ENCODE peak calls at places on chromosomes 3 and 15, in five cellular contexts. One of them, this sample, is unnamed.

GRCh38 chr3:154113609-154114008 is 7.6 kb upstream of the ARHGEF26 start:
- DNase-seq in HFF-Myc: no peak
- DNase-seq in dorsolateral prefrontal cortex: no peak
- DNase-seq in upper lobe of right lung: no peak
- DNase-seq in MM.1S: no peak
- DNase-seq in this sample: no peak

GRCh38 chr3:42830437-42831320 is 21.4 kb downstream of the ACKR2 start:
- DNase-seq in HFF-Myc: no peak
- DNase-seq in dorsolateral prefrontal cortex: no peak
- DNase-seq in upper lobe of right lung: no peak
- DNase-seq in MM.1S: no peak
- DNase-seq in this sample: no peak

GRCh38 chr3:172106989-172107388 is 67.6 kb downstream of the FNDC3B start:
- DNase-seq in HFF-Myc: no peak
- DNase-seq in dorsolateral prefrontal cortex: no peak
- DNase-seq in upper lobe of right lung: peak
- DNase-seq in MM.1S: peak
- DNase-seq in this sample: peak

GRCh38 chr3:152719264-152719663 is 115.7 kb upstream of the P2RY1 start:
- DNase-seq in HFF-Myc: peak
- DNase-seq in dorsolateral prefrontal cortex: no peak
- DNase-seq in upper lobe of right lung: no peak
- DNase-seq in MM.1S: no peak
- DNase-seq in this sample: no peak

GRCh38 chr3:181715601-181716340 is 4.0 kb downstream of the SOX2 start:
- DNase-seq in HFF-Myc: no peak
- DNase-seq in dorsolateral prefrontal cortex: no peak
- DNase-seq in upper lobe of right lung: no peak
- DNase-seq in MM.1S: no peak
- DNase-seq in this sample: no peak

GRCh38 chr3:111723293-111723963 is 128.3 kb upstream of the ZBED2 start:
- DNase-seq in HFF-Myc: peak
- DNase-seq in dorsolateral prefrontal cortex: no peak
- DNase-seq in upper lobe of right lung: no peak
- DNase-seq in MM.1S: no peak
- DNase-seq in this sample: no peak

GRCh38 chr15:90560229-90560771 is 30.6 kb downstream of the CRTC3 start:
- DNase-seq in HFF-Myc: peak
- DNase-seq in dorsolateral prefrontal cortex: no peak
- DNase-seq in upper lobe of right lung: no peak
- DNase-seq in MM.1S: no peak
- DNase-seq in this sample: no peak

GRCh38 chr15:70715840-70716510 is 47.4 kb downstream of the UACA start:
- DNase-seq in HFF-Myc: no peak
- DNase-seq in dorsolateral prefrontal cortex: no peak
- DNase-seq in upper lobe of right lung: no peak
- DNase-seq in MM.1S: no peak
- DNase-seq in this sample: no peak

GRCh38 chr15:96849501-96849900 is 519.0 kb downstream of the NR2F2 start:
- DNase-seq in HFF-Myc: no peak
- DNase-seq in dorsolateral prefrontal cortex: no peak
- DNase-seq in upper lobe of right lung: no peak
- DNase-seq in MM.1S: no peak
- DNase-seq in this sample: no peak

GRCh38 chr3:42778644-42779043 is 5.6 kb upstream of the CCDC13 start:
- DNase-seq in HFF-Myc: no peak
- DNase-seq in dorsolateral prefrontal cortex: no peak
- DNase-seq in upper lobe of right lung: no peak
- DNase-seq in MM.1S: no peak
- DNase-seq in this sample: no peak

GRCh38 chr3:11803977-11804903 is 42.4 kb downstream of the TAMM41 start:
- DNase-seq in HFF-Myc: peak
- DNase-seq in dorsolateral prefrontal cortex: peak
- DNase-seq in upper lobe of right lung: no peak
- DNase-seq in MM.1S: peak
- DNase-seq in this sample: peak

GRCh38 chr3:59685432-59685831 is 635.6 kb upstream of the CFAP20DC start:
- DNase-seq in HFF-Myc: no peak
- DNase-seq in dorsolateral prefrontal cortex: no peak
- DNase-seq in upper lobe of right lung: no peak
- DNase-seq in MM.1S: no peak
- DNase-seq in this sample: no peak

GRCh38 chr3:4332991-4333390 is 29.8 kb downstream of the SETMAR start:
- DNase-seq in HFF-Myc: no peak
- DNase-seq in dorsolateral prefrontal cortex: no peak
- DNase-seq in upper lobe of right lung: no peak
- DNase-seq in MM.1S: no peak
- DNase-seq in this sample: no peak

GRCh38 chr3:52218953-52219650 is 6.3 kb downstream of the TLR9 start:
- DNase-seq in HFF-Myc: no peak
- DNase-seq in dorsolateral prefrontal cortex: no peak
- DNase-seq in upper lobe of right lung: peak
- DNase-seq in MM.1S: no peak
- DNase-seq in this sample: no peak

GRCh38 chr15:66864871-66865281 is 162.8 kb downstream of the SMAD6 start:
- DNase-seq in HFF-Myc: no peak
- DNase-seq in dorsolateral prefrontal cortex: peak
- DNase-seq in upper lobe of right lung: no peak
- DNase-seq in MM.1S: no peak
- DNase-seq in this sample: no peak

GRCh38 chr3:184523825-184524615 is 37.6 kb upstream of the EPHB3 start:
- DNase-seq in HFF-Myc: peak
- DNase-seq in dorsolateral prefrontal cortex: no peak
- DNase-seq in upper lobe of right lung: no peak
- DNase-seq in MM.1S: no peak
- DNase-seq in this sample: no peak

GRCh38 chr15:58309993-58310928 is 121.5 kb upstream of the LIPC start:
- DNase-seq in HFF-Myc: no peak
- DNase-seq in dorsolateral prefrontal cortex: peak
- DNase-seq in upper lobe of right lung: peak
- DNase-seq in MM.1S: no peak
- DNase-seq in this sample: no peak

GRCh38 chr3:110773413-110773954 is 298.1 kb upstream of the NECTIN3 start:
- DNase-seq in HFF-Myc: peak
- DNase-seq in dorsolateral prefrontal cortex: no peak
- DNase-seq in upper lobe of right lung: no peak
- DNase-seq in MM.1S: no peak
- DNase-seq in this sample: no peak

GRCh38 chr3:197027896-197028710 is 1.5 kb downstream of the MELTF start:
- DNase-seq in HFF-Myc: no peak
- DNase-seq in dorsolateral prefrontal cortex: no peak
- DNase-seq in upper lobe of right lung: no peak
- DNase-seq in MM.1S: no peak
- DNase-seq in this sample: no peak

GRCh38 chr3:100401674-100402036 is 316 bp downstream of the LNP1 start:
- DNase-seq in HFF-Myc: peak
- DNase-seq in dorsolateral prefrontal cortex: peak
- DNase-seq in upper lobe of right lung: peak
- DNase-seq in MM.1S: peak
- DNase-seq in this sample: no peak

GRCh38 chr15:68699881-68700394 is 120.8 kb downstream of the ANP32A start:
- DNase-seq in HFF-Myc: no peak
- DNase-seq in dorsolateral prefrontal cortex: peak
- DNase-seq in upper lobe of right lung: no peak
- DNase-seq in MM.1S: no peak
- DNase-seq in this sample: no peak

GRCh38 chr15:51908312-51908711 is 63.3 kb downstream of the LEO1 start:
- DNase-seq in HFF-Myc: no peak
- DNase-seq in dorsolateral prefrontal cortex: no peak
- DNase-seq in upper lobe of right lung: no peak
- DNase-seq in MM.1S: no peak
- DNase-seq in this sample: no peak

GRCh38 chr15:71448688-71449114 is 333.4 kb downstream of the THSD4 start:
- DNase-seq in HFF-Myc: peak
- DNase-seq in dorsolateral prefrontal cortex: no peak
- DNase-seq in upper lobe of right lung: no peak
- DNase-seq in MM.1S: peak
- DNase-seq in this sample: peak

GRCh38 chr3:148379763-148380162 is 317.9 kb upstream of the AGTR1 start:
- DNase-seq in HFF-Myc: peak
- DNase-seq in dorsolateral prefrontal cortex: no peak
- DNase-seq in upper lobe of right lung: no peak
- DNase-seq in MM.1S: peak
- DNase-seq in this sample: peak

GRCh38 chr15:69538381-69538780 is 85.8 kb downstream of the RPLP1 start:
- DNase-seq in HFF-Myc: no peak
- DNase-seq in dorsolateral prefrontal cortex: no peak
- DNase-seq in upper lobe of right lung: no peak
- DNase-seq in MM.1S: no peak
- DNase-seq in this sample: no peak

GRCh38 chr3:184381261-184382224 is 1.7 kb downstream of the CHRD start:
- DNase-seq in HFF-Myc: no peak
- DNase-seq in dorsolateral prefrontal cortex: no peak
- DNase-seq in upper lobe of right lung: no peak
- DNase-seq in MM.1S: no peak
- DNase-seq in this sample: peak

GRCh38 chr3:183491109-183491922 is 62.9 kb upstream of the MCF2L2 start:
- DNase-seq in HFF-Myc: no peak
- DNase-seq in dorsolateral prefrontal cortex: no peak
- DNase-seq in upper lobe of right lung: no peak
- DNase-seq in MM.1S: no peak
- DNase-seq in this sample: no peak

GRCh38 chr3:85796140-85796539 is 837.4 kb downstream of the CADM2 start:
- DNase-seq in HFF-Myc: no peak
- DNase-seq in dorsolateral prefrontal cortex: no peak
- DNase-seq in upper lobe of right lung: no peak
- DNase-seq in MM.1S: no peak
- DNase-seq in this sample: no peak

GRCh38 chr3:85800676-85801075 is 841.9 kb downstream of the CADM2 start:
- DNase-seq in HFF-Myc: no peak
- DNase-seq in dorsolateral prefrontal cortex: no peak
- DNase-seq in upper lobe of right lung: no peak
- DNase-seq in MM.1S: no peak
- DNase-seq in this sample: no peak

GRCh38 chr3:85801955-85802354 is 843.2 kb downstream of the CADM2 start:
- DNase-seq in HFF-Myc: no peak
- DNase-seq in dorsolateral prefrontal cortex: no peak
- DNase-seq in upper lobe of right lung: no peak
- DNase-seq in MM.1S: no peak
- DNase-seq in this sample: no peak
- TF ChIP-seq CTCF in HFF-Myc: no peak
- TF ChIP-seq CTCF in dorsolateral prefrontal cortex: peak
- TF ChIP-seq CTCF in upper lobe of right lung: peak
- TF ChIP-seq CTCF in MM.1S: peak
- TF ChIP-seq CTCF in this sample: no peak

DNA sequence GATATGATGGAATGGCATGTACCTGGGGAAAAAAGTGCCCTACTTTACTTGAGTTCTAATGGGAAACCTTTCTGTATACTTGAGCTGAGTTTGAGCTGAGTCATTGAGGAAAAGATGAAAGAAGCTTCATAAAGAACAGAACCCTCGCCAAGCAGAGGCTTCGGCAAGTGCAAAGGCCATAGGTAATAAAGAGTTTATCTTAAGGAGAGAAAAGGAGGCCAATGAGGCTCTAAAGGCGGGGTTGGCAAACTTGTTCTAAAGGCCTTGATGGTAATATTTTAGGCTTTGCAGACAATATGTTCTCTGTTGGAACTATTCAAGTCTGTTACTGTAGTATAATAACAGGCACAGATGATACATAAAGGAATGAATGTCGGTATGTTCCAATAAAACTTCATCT is 17.6 kb upstream of the TRAT1 start:
- DNase-seq in HFF-Myc: no peak
- DNase-seq in dorsolateral prefrontal cortex: no peak
- DNase-seq in upper lobe of right lung: no peak
- DNase-seq in MM.1S: no peak
- DNase-seq in this sample: no peak
- TF ChIP-seq CTCF in HFF-Myc: no peak
- TF ChIP-seq CTCF in dorsolateral prefrontal cortex: no peak
- TF ChIP-seq CTCF in upper lobe of right lung: no peak
- TF ChIP-seq CTCF in MM.1S: no peak
- TF ChIP-seq CTCF in this sample: no peak

DNA sequence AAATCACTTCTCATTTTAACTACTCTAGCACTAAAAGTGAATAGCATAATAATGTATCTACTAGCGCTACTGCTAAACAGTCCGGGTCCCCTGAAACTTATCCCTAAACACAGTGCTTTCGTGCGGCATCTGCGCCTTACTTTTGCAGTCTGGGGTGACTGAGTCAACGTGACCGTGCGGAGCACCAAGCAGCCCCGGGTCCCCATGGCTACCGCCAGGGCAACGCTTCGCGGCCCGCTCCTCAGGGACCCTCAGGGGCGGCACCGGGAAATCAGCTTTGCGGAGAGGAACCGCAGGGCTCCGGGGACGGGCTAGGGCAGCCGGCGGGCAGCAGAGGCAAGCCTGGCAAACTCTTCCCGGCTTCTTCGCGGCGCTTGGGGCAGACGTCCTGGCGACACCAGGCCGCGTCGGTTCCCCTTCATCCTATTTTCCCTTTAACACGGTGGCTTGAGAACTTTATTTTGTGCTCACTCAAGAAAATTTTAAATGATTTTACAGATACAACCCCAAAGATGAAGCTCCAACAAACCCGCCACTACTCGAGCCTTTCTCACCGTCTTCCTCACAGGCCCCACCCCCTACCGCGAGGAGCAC is 753 bp upstream of the DIPK2A start:
- DNase-seq in HFF-Myc: no peak
- DNase-seq in dorsolateral prefrontal cortex: peak
- DNase-seq in upper lobe of right lung: peak
- DNase-seq in MM.1S: peak
- DNase-seq in this sample: peak
- TF ChIP-seq CTCF in HFF-Myc: no peak
- TF ChIP-seq CTCF in dorsolateral prefrontal cortex: peak
- TF ChIP-seq CTCF in upper lobe of right lung: no peak
- TF ChIP-seq CTCF in MM.1S: no peak
- TF ChIP-seq CTCF in this sample: no peak

GRCh38 chr3:71168961-71169411 is 414.5 kb downstream of the FOXP1 start:
- DNase-seq in HFF-Myc: no peak
- DNase-seq in dorsolateral prefrontal cortex: no peak
- DNase-seq in upper lobe of right lung: no peak
- DNase-seq in MM.1S: no peak
- DNase-seq in this sample: no peak

GRCh38 chr3:71166839-71167238 is 416.7 kb downstream of the FOXP1 start:
- DNase-seq in HFF-Myc: no peak
- DNase-seq in dorsolateral prefrontal cortex: no peak
- DNase-seq in upper lobe of right lung: no peak
- DNase-seq in MM.1S: no peak
- DNase-seq in this sample: no peak

GRCh38 chr3:71168043-71168720 is 415.3 kb downstream of the FOXP1 start:
- DNase-seq in HFF-Myc: no peak
- DNase-seq in dorsolateral prefrontal cortex: no peak
- DNase-seq in upper lobe of right lung: no peak
- DNase-seq in MM.1S: no peak
- DNase-seq in this sample: no peak

GRCh38 chr3:71163216-71163918 is 420.2 kb downstream of the FOXP1 start:
- DNase-seq in HFF-Myc: peak
- DNase-seq in dorsolateral prefrontal cortex: no peak
- DNase-seq in upper lobe of right lung: no peak
- DNase-seq in MM.1S: no peak
- DNase-seq in this sample: no peak

GRCh38 chr3:71166366-71166765 is 417.2 kb downstream of the FOXP1 start:
- DNase-seq in HFF-Myc: no peak
- DNase-seq in dorsolateral prefrontal cortex: no peak
- DNase-seq in upper lobe of right lung: no peak
- DNase-seq in MM.1S: no peak
- DNase-seq in this sample: no peak
- TF ChIP-seq CTCF in HFF-Myc: no peak
- TF ChIP-seq CTCF in dorsolateral prefrontal cortex: no peak
- TF ChIP-seq CTCF in upper lobe of right lung: no peak
- TF ChIP-seq CTCF in MM.1S: no peak
- TF ChIP-seq CTCF in this sample: no peak

This sample was measured in GM13976.